ENCODE peak calls at places on chromosomes 13 and 19, in four cellular contexts. M is activated CD4-positive, alpha-beta T cell treated with anti-CD3 and anti-CD28 coated beads, Interleukin-2, amount 50 U/mL, for 48 hours; H is testis; Q is fibroblast of lung. P is an unnamed sample.

GRCh38 chr19:7355151-7355845 is 6.6 kb downstream of the ARHGEF18 start:
- DNase-seq in M (no peak), H (peak; percentile 30), Q (peak; percentile 52), P (peak; percentile 92)

GRCh38 chr19:35774274-35775045 is 904 bp upstream of the ARHGAP33 start:
- DNase-seq in M (no peak), H (no peak), Q (no peak), P (no peak)

GRCh38 chr19:45442927-45443461 is 19.3 kb upstream of the ERCC1 start:
- DNase-seq in M (peak; percentile 43), H (peak; percentile 60), Q (peak; percentile 36), P (peak; percentile 67)

GRCh38 chr19:41893899-41894298 is 10.9 kb downstream of the ARHGEF1 start:
- DNase-seq in M (no peak), H (no peak), Q (no peak), P (no peak)

GRCh38 chr19:14375055-14375581 is 6.1 kb upstream of the ADGRE5 start:
- DNase-seq in M (peak; percentile 59), H (no peak), Q (no peak), P (peak; percentile 50)

GRCh38 chr13:48318714-48319457 is 15.3 kb downstream of the RB1 start:
- DNase-seq in M (no peak), H (no peak), Q (no peak), P (no peak)

GRCh38 chr19:58555920-58556632 is 1.2 kb upstream of the CHMP2A start:
- DNase-seq in M (no peak), H (no peak), Q (no peak), P (no peak)

GRCh38 chr19:49581007-49581508 is at the start of gene PRRG2:
- DNase-seq in M (peak; percentile 13), H (no peak), Q (no peak), P (no peak)

GRCh38 chr19:45994989-45995714 is at the start of gene CCDC61:
- DNase-seq in M (peak; percentile 96), H (peak; percentile 98), Q (peak; percentile 99), P (peak; percentile 95)

GRCh38 chr13:26722321-26722720 is 38.3 kb downstream of the GPR12 start:
- DNase-seq in M (no peak), H (no peak), Q (no peak), P (no peak)

GRCh38 chr13:29953542-29953941 is 103.1 kb upstream of the UBL3 start:
- DNase-seq in M (no peak), H (no peak), Q (no peak), P (no peak)

GRCh38 chr13:23992722-23993438 is 95.6 kb upstream of the C1QTNF9B start:
- DNase-seq in M (no peak), H (no peak), Q (no peak), P (no peak)

GRCh38 chr13:77507931-77508776 is 27.4 kb upstream of the SCEL start:
- DNase-seq in M (no peak), H (no peak), Q (peak; percentile 97), P (no peak)

GRCh38 chr19:41927810-41928192 is 448 bp downstream of the ERFL start:
- DNase-seq in M (peak; percentile 39), H (no peak), Q (no peak), P (no peak)

GRCh38 chr13:40553356-40553755 is 113.1 kb downstream of the FOXO1 start:
- DNase-seq in M (no peak), H (no peak), Q (no peak), P (no peak)

GRCh38 chr13:73138276-73138950 is 79.6 kb downstream of the KLF5 start:
- DNase-seq in M (no peak), H (no peak), Q (peak; percentile 77), P (no peak)

GRCh38 chr19:1247747-1248453 is 483 bp upstream of the MIDN start:
- DNase-seq in M (peak; percentile 78), H (no peak), Q (peak; percentile 71), P (peak; percentile 94)

GRCh38 chr13:46179576-46180368 is 2.2 kb downstream of the LCP1 start:
- DNase-seq in M (peak; percentile 82), H (peak; percentile 33), Q (no peak), P (no peak)

GRCh38 chr19:38743394-38744297 is 628 bp downstream of the CAPN12 start:
- DNase-seq in M (no peak), H (no peak), Q (no peak), P (no peak)

GRCh38 chr13:107144432-107144831 is 576.5 kb upstream of the ARGLU1 start:
- DNase-seq in M (no peak), H (no peak), Q (peak; percentile 11), P (no peak)